ENCODE peak calls at places on chromosomes 4 and X, in nine cellular contexts. E is astrocyte, V is thyroid gland, M is tibial nerve, W is pancreas, J is mesenchymal stem cell, X is upper lobe of right lung, Z is GM23248, G is heart right ventricle. H is an unnamed sample.
A peak's percentile ranks its signal among the peaks of the same experiment; 100 is the strongest.

GRCh38 chr4:142718981-142719380 is 127.1 kb downstream of the INPP4B start:
- DNase-seq in M (no peak), Z (no peak), E (no peak), V (no peak), G (no peak), W (no peak), J (no peak), X (no peak), H (no peak)

GRCh38 chr4:40586729-40587128 is 42.9 kb downstream of the RBM47 start:
- DNase-seq in W (no peak), E (no peak), J (no peak), Z (no peak), M (peak; percentile 23), V (no peak), X (no peak), G (no peak), H (no peak)

GRCh38 chrX:119826399-119826959 is 26.3 kb downstream of the UPF3B start:
- DNase-seq in J (peak; percentile 5), Z (peak; percentile 63), V (no peak), G (no peak), M (peak; percentile 23), E (peak; percentile 15), W (no peak), X (no peak), H (no peak)

GRCh38 chr4:137688651-137689050 is 156.4 kb upstream of the PCDH18 start:
- DNase-seq in Z (no peak), E (no peak), G (no peak), X (no peak), W (no peak), M (no peak), V (no peak), J (no peak), H (no peak)

GRCh38 chr4:3868841-3869572 is 102.8 kb downstream of the ADRA2C start:
- DNase-seq in V (no peak), X (peak; percentile 42), W (no peak), M (no peak), E (no peak), J (no peak), Z (no peak), G (no peak), H (peak; percentile 78)

GRCh38 chrX:56796641-56797395 is 67.8 kb downstream of the NBDY start:
- DNase-seq in J (no peak), V (no peak), M (no peak), W (no peak), X (no peak), G (no peak), Z (no peak), E (no peak), H (no peak)

GRCh38 chrX:40008841-40009461 is 88.8 kb downstream of the BCOR start:
- DNase-seq in J (peak; percentile 64), V (peak; percentile 47), G (peak; percentile 59), M (no peak), E (no peak), W (no peak), Z (peak; percentile 43), X (peak; percentile 69), H (peak; percentile 86)

GRCh38 chr4:99614491-99614890 is 39.9 kb downstream of the MTTP start:
- DNase-seq in E (no peak), G (no peak), W (no peak), J (no peak), Z (no peak), V (no peak), M (no peak), X (no peak), H (no peak)

GRCh38 chrX:154325541-154325940 is 29.9 kb downstream of the TKTL1 start:
- DNase-seq in J (peak; percentile 33), Z (no peak), M (no peak), G (no peak), V (peak; percentile 26), E (peak; percentile 30), W (no peak), X (no peak), H (no peak)

GRCh38 chrX:97860206-97860605 is 976.5 kb downstream of the RPA4 start:
- DNase-seq in V (no peak), M (no peak), J (peak; percentile 54), Z (no peak), W (no peak), E (peak; percentile 51), G (no peak), X (no peak), H (no peak)

GRCh38 chrX:17456526-17456925 is 81.5 kb downstream of the NHS start:
- DNase-seq in W (no peak), J (no peak), X (no peak), G (no peak), V (no peak), E (no peak), M (no peak), Z (no peak), H (no peak)

GRCh38 chrX:39564751-39565150 is 533.0 kb downstream of the BCOR start:
- DNase-seq in W (no peak), X (no peak), V (no peak), M (no peak), Z (no peak), E (no peak), G (no peak), J (no peak), H (no peak)

GRCh38 chrX:49840679-49841078 is 11.6 kb downstream of the PAGE4 start:
- DNase-seq in E (peak; percentile 2), X (peak; percentile 71), W (peak; percentile 80), Z (peak; percentile 57), V (peak; percentile 76), M (peak; percentile 8), J (peak; percentile 75), G (peak; percentile 38), H (no peak)

DNA sequence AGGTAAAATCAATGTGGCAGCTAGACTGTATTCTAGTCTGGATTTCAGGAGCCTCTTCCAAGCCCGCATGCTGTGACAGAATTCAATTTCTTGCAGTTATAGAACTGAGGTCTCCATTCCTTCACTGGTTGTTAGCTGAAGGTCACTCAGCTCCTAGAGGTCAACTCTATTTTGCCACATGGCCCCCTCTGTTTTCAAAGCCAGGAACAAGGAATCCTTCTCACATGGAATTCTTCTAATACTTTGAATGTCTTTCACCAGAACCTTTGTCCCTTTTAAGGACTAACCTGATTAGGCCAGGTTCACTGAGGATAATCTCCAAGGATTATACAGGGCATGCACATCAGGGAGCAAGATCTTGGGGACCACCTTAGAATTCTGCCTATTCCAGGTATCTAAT is 23.4 kb upstream of the MMRN1 start:
- DNase-seq in V (no peak), W (no peak), E (no peak), Z (no peak), X (no peak), J (no peak), G (no peak), M (no peak), H (no peak)
- H3K4me1 ChIP-seq in V (no peaks in the 10 kb centered on the region), W (no peaks in the 10 kb centered on the region), E (no peaks in the 10 kb centered on the region), Z (no peaks in the 10 kb centered on the region), X (no peaks in the 10 kb centered on the region), J (no peaks in the 10 kb centered on the region), G (no peaks in the 10 kb centered on the region), M (no peaks in the 10 kb centered on the region), H (no peaks in the 10 kb centered on the region)

DNA sequence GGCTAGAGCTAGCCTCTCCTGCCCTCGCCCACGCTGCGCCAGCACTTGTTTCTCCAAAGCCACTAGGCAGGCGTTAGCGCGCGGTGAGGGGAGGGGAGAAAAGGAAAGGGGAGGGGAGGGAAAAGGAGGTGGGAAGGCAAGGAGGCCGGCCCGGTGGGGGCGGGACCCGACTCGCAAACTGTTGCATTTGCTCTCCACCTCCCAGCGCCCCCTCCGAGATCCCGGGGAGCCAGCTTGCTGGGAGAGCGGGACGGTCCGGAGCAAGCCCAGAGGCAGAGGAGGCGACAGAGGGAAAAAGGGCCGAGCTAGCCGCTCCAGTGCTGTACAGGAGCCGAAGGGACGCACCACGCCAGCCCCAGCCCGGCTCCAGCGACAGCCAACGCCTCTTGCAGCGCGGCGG is at the start of gene AR:
- DNase-seq in M (peak; percentile 47), G (peak; percentile 70), J (peak; percentile 79), X (peak; percentile 83), W (peak; percentile 17), E (peak; percentile 60), V (peak; percentile 74), Z (peak; percentile 64), H (peak; percentile 79)
- H3K27ac ChIP-seq in M (peak within 1 kb of the TSS; percentile 40), G (peak within 1 kb of the TSS; percentile 54), J (peak within 1 kb of the TSS; percentile 64), X (no peak within 1 kb of the TSS), W (peak within 1 kb of the TSS; percentile 47), E (no peak within 1 kb of the TSS), V (peak within 1 kb of the TSS; percentile 65), Z (no peak within 1 kb of the TSS), H (no peak within 1 kb of the TSS)

GRCh38 chrX:10617186-10617963 is 3.0 kb downstream of the MID1 start:
- DNase-seq in Z (no peak), E (no peak), V (no peak), G (no peak), J (no peak), M (no peak), X (no peak), W (no peak), H (no peak)
- H3K4me1 ChIP-seq in Z (peaks cover 34% of the 10 kb centered on the region), E (peaks cover 19% of the 10 kb centered on the region), V (peaks cover 3% of the 10 kb centered on the region), G (no peaks in the 10 kb centered on the region), J (peaks cover 1% of the 10 kb centered on the region), M (no peaks in the 10 kb centered on the region), X (no peaks in the 10 kb centered on the region), W (no peaks in the 10 kb centered on the region), H (peaks cover 45% of the 10 kb centered on the region)

GRCh38 chr4:168881754-168882153 is 128.3 kb downstream of the CBR4 start:
- DNase-seq in Z (peak; percentile 31), J (no peak), G (no peak), E (no peak), M (no peak), X (no peak), W (no peak), V (peak; percentile 61), H (peak; percentile 35)

GRCh38 chr4:168880811-168881595 is 129.1 kb downstream of the CBR4 start:
- DNase-seq in V (no peak), E (no peak), G (no peak), W (no peak), X (no peak), J (peak; percentile 49), Z (no peak), M (no peak), H (no peak)

GRCh38 chr4:168877779-168878491 is 132.1 kb downstream of the CBR4 start:
- DNase-seq in Z (peak; percentile 87), G (peak; percentile 64), M (peak; percentile 7), X (peak; percentile 86), W (peak; percentile 24), E (no peak), J (no peak), V (peak; percentile 21), H (peak; percentile 62)

GRCh38 chr4:168879178-168879577 is 130.9 kb downstream of the CBR4 start:
- DNase-seq in V (no peak), G (no peak), J (no peak), X (no peak), E (no peak), W (no peak), M (no peak), Z (no peak), H (no peak)

DNA sequence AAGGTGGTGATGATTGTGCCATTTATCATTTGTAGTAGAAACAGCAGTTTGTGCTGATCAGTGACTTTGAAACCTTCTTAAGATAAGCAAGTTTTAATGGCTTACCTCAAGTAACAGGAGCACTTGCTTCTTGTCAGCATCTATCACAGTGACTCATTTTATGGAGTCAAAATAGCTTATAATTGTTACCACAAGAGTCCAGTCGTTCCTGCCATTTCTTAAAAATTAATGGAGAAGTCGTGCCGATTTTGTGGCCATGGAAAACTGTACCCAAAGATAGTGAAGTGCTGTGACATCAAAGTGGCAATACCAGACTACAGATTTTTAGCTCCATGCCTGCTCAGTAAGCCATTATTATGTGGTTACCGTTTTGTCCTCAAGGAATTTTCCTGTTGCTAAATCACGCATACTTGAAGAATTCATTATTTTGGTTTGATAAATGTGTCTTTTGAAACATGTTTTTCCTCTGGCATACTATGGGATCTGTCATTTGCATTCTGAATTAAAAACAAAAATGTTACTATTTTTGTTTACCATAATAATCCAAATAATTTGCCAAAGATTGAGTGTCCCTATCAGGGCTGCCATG is 129.9 kb downstream of the CBR4 start:
- DNase-seq in G (no peak), X (no peak), V (no peak), W (no peak), Z (peak; percentile 51), J (peak; percentile 56), M (no peak), E (peak; percentile 80), H (peak; percentile 62)
- H3K27ac ChIP-seq in G (no peak overlapping the region), X (peak overlapping the region; percentile 27), V (no peak overlapping the region), W (no peak overlapping the region), Z (no peak overlapping the region), J (peak overlapping the region; percentile 22), M (peak overlapping the region; percentile 86), E (peak overlapping the region; percentile 28), H (peak overlapping the region; percentile 38)

H was measured in osteoblast.